ENCODE peak calls at places on chromosomes 3 and 15, in ten cellular contexts. W is AG04450, T is A549, H is MM.1S, E is H9, F is Panc1, K is GM23338, R is heart left ventricle, B is uterus, D is left ventricle myocardium inferior. J is an unnamed sample.

GRCh38 chr3:20071182-20071581 is 30.9 kb downstream of the KAT2B start:
- DNase-seq in W (no peak), T (no peak), H (no peak), E (no peak), F (no peak), K (no peak), R (no peak), B (no peak), D (no peak), J (no peak)

GRCh38 chr3:156300929-156301806 is 180.8 kb downstream of the KCNAB1 start:
- DNase-seq in W (no peak), T (no peak), H (no peak), E (no peak), F (no peak), K (no peak), R (no peak), B (no peak), D (no peak), J (no peak)

GRCh38 chr3:54188176-54188791 is 65.9 kb downstream of the CACNA2D3 start:
- DNase-seq in W (no peak), T (peak; percentile 22), H (peak; percentile 71), E (peak; percentile 73), F (no peak), K (peak; percentile 90), R (peak; percentile 43), B (no peak), D (no peak), J (peak; percentile 6)

GRCh38 chr15:41561777-41562145 is 2.7 kb downstream of the TYRO3 start:
- DNase-seq in W (peak; percentile 36), T (no peak), H (no peak), E (peak; percentile 75), F (no peak), K (peak; percentile 67), R (peak; percentile 59), B (peak; percentile 83), D (peak; percentile 62), J (no peak)

GRCh38 chr3:58049143-58049785 is 41.0 kb downstream of the FLNB start:
- DNase-seq in W (no peak), T (peak; percentile 66), H (no peak), E (peak; percentile 92), F (peak; percentile 89), K (peak; percentile 96), R (peak; percentile 65), B (peak; percentile 76), D (peak; percentile 35), J (peak; percentile 91)

GRCh38 chr3:64995857-64996564 is 308.2 kb upstream of the ADAMTS9 start:
- DNase-seq in W (no peak), T (no peak), H (no peak), E (no peak), F (no peak), K (no peak), R (no peak), B (no peak), D (no peak), J (no peak)

GRCh38 chr3:173584093-173584833 is 186.7 kb downstream of the NLGN1 start:
- DNase-seq in W (no peak), T (no peak), H (peak; percentile 32), E (peak; percentile 55), F (peak; percentile 8), K (peak; percentile 77), R (no peak), B (no peak), D (no peak), J (no peak)

GRCh38 chr3:112973325-112974177 is 1.4 kb downstream of the CD200R1 start:
- DNase-seq in W (no peak), T (no peak), H (peak; percentile 88), E (no peak), F (no peak), K (no peak), R (no peak), B (no peak), D (no peak), J (no peak)

DNA sequence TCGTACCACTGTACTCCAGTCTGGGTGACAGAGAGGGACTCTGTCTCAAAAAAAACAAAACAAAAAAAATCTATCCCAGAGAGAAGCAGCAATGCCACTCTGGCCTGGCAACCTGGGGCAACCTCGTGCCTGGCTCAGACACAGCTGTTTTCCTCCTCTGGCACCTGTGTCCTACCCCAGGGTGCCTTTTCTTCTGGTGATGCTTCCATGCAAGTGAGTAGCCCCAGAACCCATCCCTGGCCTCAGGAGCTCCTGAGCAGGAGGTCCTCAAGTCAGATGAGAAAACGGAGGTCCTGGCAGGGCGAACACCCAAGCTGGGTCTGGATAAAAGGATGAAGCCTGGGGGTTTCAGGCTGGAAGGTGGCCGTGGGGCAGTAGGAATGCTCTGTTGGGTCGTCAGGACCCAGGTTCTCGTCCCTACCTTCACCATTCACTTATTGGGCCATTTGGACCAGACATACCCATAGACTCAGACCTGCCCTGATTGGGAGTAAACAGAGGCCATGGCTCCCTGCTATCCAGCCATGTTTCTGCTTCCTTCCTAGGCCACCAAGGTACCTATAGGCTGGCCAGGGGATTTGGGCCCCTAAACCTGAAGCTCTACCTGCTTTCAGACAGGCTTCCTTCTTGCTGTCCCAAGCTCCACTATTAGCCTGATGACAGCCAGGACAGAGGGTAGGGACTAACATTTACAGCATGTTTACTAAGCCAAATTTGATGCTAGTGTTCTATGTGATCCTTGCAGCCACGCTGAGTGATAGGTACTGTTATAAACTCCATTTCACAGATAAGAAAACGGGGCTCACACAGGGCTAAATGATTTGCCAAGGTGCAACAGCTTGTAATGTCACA is 102.2 kb downstream of the DAPK2 start:
- DNase-seq in W (no peak), T (no peak), H (no peak), E (peak; percentile 12), F (no peak), K (no peak), R (peak; percentile 11), B (no peak), D (no peak), J (no peak)
- H3K27ac ChIP-seq in W (no peak overlapping the region), T (no peak overlapping the region), H (no peak overlapping the region), E (no peak overlapping the region), F (no peak overlapping the region), K (no peak overlapping the region), R (no peak overlapping the region), B (no peak overlapping the region), D (no peak overlapping the region), J (no peak overlapping the region)

GRCh38 chr3:52454938-52455282 is 494 bp upstream of the NISCH start:
- DNase-seq in W (no peak), T (no peak), H (no peak), E (no peak), F (no peak), K (no peak), R (no peak), B (no peak), D (no peak), J (no peak)

GRCh38 chr3:52454235-52454937 is 545 bp upstream of the TNNC1 start:
- DNase-seq in W (no peak), T (no peak), H (no peak), E (peak; percentile 13), F (no peak), K (no peak), R (peak; percentile 64), B (no peak), D (peak; percentile 56), J (no peak)

GRCh38 chr3:52452570-52453221 is 1.1 kb downstream of the TNNC1 start:
- DNase-seq in W (no peak), T (no peak), H (no peak), E (peak; percentile 25), F (no peak), K (no peak), R (peak; percentile 85), B (no peak), D (peak; percentile 81), J (no peak)

GRCh38 chr3:52452126-52452525 is 1.7 kb downstream of the TNNC1 start:
- DNase-seq in W (no peak), T (no peak), H (no peak), E (peak; percentile 17), F (no peak), K (no peak), R (no peak), B (no peak), D (no peak), J (no peak)

DNA sequence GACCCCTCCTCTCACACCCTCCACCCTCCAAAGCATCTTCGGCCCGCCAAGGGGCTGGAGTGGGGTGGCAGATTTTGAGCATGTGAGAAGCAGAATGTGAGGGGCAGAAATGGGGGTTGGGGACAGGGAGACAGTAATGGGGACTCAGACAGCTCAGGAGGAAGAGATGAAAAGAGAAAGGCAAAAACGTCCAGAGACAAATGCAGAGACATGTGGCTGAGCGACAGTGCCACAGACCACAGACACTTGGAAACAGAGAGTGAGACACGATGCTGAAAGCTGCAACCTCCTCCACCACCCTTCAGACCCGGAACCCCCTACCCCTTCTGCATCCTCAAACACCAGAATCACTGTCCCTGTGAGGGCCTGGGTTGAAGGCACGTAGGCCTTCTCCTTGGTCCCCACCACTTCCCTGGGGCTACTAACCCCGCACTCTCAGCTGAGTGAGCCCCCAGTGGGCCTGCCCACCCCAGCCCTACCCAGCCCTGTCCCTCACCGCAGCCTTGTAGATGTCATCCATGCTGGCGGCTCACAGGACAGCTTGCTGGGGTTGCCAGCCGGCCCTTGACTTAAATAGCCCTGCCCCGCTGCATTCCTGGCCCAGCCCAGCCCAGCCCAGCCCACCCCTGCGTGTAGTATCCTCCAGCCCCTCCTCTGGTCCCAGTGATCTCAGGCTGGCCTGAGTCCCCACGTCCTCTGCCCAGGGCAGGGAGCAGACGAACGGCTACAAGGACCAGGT is at the start of gene TNNC1:
- DNase-seq in W (no peak), T (no peak), H (no peak), E (peak; percentile 75), F (no peak), K (peak; percentile 71), R (peak; percentile 80), B (no peak), D (peak; percentile 70), J (no peak)
- H3K27ac ChIP-seq in W (no peak within 1 kb of the TSS), T (peak within 1 kb of the TSS; percentile 84), H (no peak within 1 kb of the TSS), E (no peak within 1 kb of the TSS), F (peak within 1 kb of the TSS; percentile 93), K (no peak within 1 kb of the TSS), R (peak within 1 kb of the TSS; percentile 92), B (peak within 1 kb of the TSS; percentile 95), D (peak within 1 kb of the TSS; percentile 97), J (peak within 1 kb of the TSS; percentile 64)

GRCh38 chr15:34059946-34060345 is 20.9 kb upstream of the AVEN start:
- DNase-seq in W (no peak), T (no peak), H (no peak), E (no peak), F (no peak), K (no peak), R (no peak), B (no peak), D (no peak), J (no peak)

GRCh38 chr15:34059476-34059875 is 20.5 kb upstream of the AVEN start:
- DNase-seq in W (no peak), T (no peak), H (no peak), E (no peak), F (no peak), K (no peak), R (no peak), B (no peak), D (no peak), J (no peak)

GRCh38 chr15:34056921-34057320 is 17.9 kb upstream of the AVEN start:
- DNase-seq in W (no peak), T (no peak), H (no peak), E (no peak), F (no peak), K (no peak), R (no peak), B (no peak), D (no peak), J (no peak)

DNA sequence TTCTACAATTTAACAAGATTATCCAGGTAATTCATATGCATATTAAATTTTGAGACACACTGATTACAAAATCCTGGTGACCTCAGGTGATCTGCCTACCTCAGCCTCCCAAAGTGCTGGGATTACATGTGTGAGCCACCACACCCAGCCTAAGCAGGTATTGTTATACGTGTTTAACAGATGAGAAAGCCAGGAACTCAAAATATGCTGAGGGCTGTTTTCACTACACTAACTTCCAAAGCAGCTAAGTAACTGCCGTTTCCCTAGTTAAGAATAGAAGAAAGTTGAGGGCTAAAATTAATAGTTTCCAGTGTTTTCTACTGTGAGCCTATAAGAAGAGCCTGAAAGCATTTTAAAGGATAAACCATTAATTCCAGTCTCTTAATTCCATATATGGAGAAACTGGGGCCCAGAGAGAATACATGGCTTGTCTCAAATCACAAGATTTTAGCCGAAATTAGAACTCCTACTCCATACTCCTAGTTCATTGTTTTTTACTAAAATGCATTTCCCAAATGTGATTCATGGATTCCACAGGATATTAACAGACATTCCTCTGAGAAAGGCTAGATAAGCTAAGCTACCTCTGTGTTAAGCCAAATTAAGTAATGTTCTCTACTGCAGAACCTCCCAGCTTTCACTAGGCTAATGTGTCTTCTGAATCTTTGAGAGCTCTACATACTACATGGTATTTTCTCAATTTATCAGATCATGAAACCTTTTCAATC is 17.0 kb upstream of the AVEN start:
- DNase-seq in W (peak; percentile 50), T (no peak), H (no peak), E (no peak), F (no peak), K (no peak), R (no peak), B (no peak), D (no peak), J (no peak)
- H3K27ac ChIP-seq in W (peak overlapping the region; percentile 92), T (no peak overlapping the region), H (no peak overlapping the region), E (no peak overlapping the region), F (no peak overlapping the region), K (no peak overlapping the region), R (peak overlapping the region; percentile 51), B (peak overlapping the region; percentile 80), D (no peak overlapping the region), J (no peak overlapping the region)

DNA sequence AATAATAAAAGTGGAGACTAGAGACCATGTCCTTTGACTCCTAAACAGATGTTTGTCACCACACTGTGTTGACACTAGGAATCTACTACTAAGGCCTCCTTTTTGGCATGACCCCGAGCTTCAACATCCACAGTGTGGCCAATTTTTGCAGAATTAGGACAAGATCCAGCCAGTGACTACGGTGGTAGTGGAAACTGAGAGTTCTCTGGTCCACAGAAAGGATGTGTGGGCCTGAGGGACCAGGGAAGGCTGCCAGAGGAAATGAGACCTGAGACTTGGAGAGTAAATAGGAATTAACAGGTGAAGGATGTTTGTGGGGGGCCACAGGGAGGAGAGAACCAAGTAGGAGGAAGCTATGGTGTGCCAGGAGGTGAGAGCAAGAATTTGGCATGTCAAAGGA is 122.7 kb downstream of the CHCHD6 start:
- DNase-seq in W (no peak), T (no peak), H (no peak), E (no peak), F (no peak), K (no peak), R (no peak), B (no peak), D (peak; percentile 51), J (no peak)
- H3K27ac ChIP-seq in W (no peak overlapping the region), T (no peak overlapping the region), H (no peak overlapping the region), E (no peak overlapping the region), F (no peak overlapping the region), K (no peak overlapping the region), R (peak overlapping the region; percentile 57), B (no peak overlapping the region), D (peak overlapping the region; percentile 81), J (no peak overlapping the region)